ENCODE peak calls at places on chromosome 2, in eight cellular contexts. N is bronchial epithelial cell; X is IMR-90; W is glomerular endothelial cell; J is lower lobe of right lung; B is Caki2; R is activated CD8-positive, alpha-beta memory T cell treated with anti-CD3 and anti-CD28 coated beads for 24 hours; E is stimulated activated effector memory CD8-positive, alpha-beta T cell treated with anti-CD3 and anti-CD28 coated beads, Interleukin-12 subunit alpha, Interleukin-12 subunit beta, amount 100 ng/mL, for 72 hours. K is an unnamed sample.

GRCh38 chr2:240364582-240364960 is 70.9 kb upstream of the GPC1 start:
- DNase-seq in N (no peak), X (no peak), W (no peak), J (peak; percentile 38), B (no peak), R (no peak), E (no peak), K (no peak)

GRCh38 chr2:144834954-144835633 is 315.2 kb upstream of the ZEB2 start:
- DNase-seq in N (peak; percentile 34), X (peak; percentile 88), W (no peak), J (no peak), B (peak; percentile 66), R (no peak), E (no peak), K (peak; percentile 78)

GRCh38 chr2:66869076-66869475 is 434.2 kb downstream of the MEIS1 start:
- DNase-seq in N (peak; percentile 75), X (peak; percentile 96), W (no peak), J (no peak), B (no peak), R (no peak), E (no peak), K (no peak)

GRCh38 chr2:38685116-38685735 is 19.3 kb downstream of the GALM start:
- DNase-seq in N (peak; percentile 59), X (peak; percentile 41), W (no peak), J (no peak), B (peak; percentile 66), R (no peak), E (no peak), K (peak; percentile 77)

GRCh38 chr2:28902584-28902983 is 8.1 kb downstream of the WDR43 start:
- DNase-seq in N (no peak), X (no peak), W (no peak), J (no peak), B (no peak), R (no peak), E (no peak), K (no peak)

GRCh38 chr2:166593403-166593802 is 99.4 kb upstream of the SCN7A start:
- DNase-seq in N (peak; percentile 68), X (peak; percentile 96), W (no peak), J (no peak), B (no peak), R (no peak), E (no peak), K (no peak)

GRCh38 chr2:63553049-63553448 is 35.2 kb downstream of the WDPCP start:
- DNase-seq in N (peak; percentile 5), X (no peak), W (no peak), J (no peak), B (no peak), R (no peak), E (no peak), K (no peak)

GRCh38 chr2:168462543-168463045 is 6.5 kb downstream of the CERS6 start:
- DNase-seq in N (no peak), X (no peak), W (no peak), J (no peak), B (no peak), R (no peak), E (no peak), K (no peak)

GRCh38 chr2:240603846-240604245 is 17.3 kb downstream of the CAPN10 start:
- DNase-seq in N (no peak), X (no peak), W (no peak), J (no peak), B (no peak), R (no peak), E (no peak), K (no peak)

GRCh38 chr2:74379851-74380789 is at the start of gene DCTN1:
- DNase-seq in N (peak; percentile 56), X (peak; percentile 80), W (no peak), J (no peak), B (peak; percentile 19), R (peak; percentile 61), E (no peak), K (no peak)

GRCh38 chr2:29578084-29578598 is 343.2 kb downstream of the ALK start:
- DNase-seq in N (no peak), X (no peak), W (no peak), J (no peak), B (no peak), R (no peak), E (no peak), K (no peak)

GRCh38 chr2:49278141-49278540 is 123.8 kb upstream of the FSHR start:
- DNase-seq in N (no peak), X (no peak), W (no peak), J (no peak), B (no peak), R (no peak), E (no peak), K (no peak)

GRCh38 chr2:54895735-54896134 is 154.5 kb downstream of the RTN4 start:
- DNase-seq in N (no peak), X (peak; percentile 28), W (no peak), J (no peak), B (no peak), R (no peak), E (no peak), K (no peak)

GRCh38 chr2:101733257-101733993 is 35.9 kb downstream of the MAP4K4 start:
- DNase-seq in N (no peak), X (no peak), W (no peak), J (no peak), B (no peak), R (no peak), E (no peak), K (no peak)

GRCh38 chr2:85740193-85740592 is 13.6 kb upstream of the ATOH8 start:
- DNase-seq in N (no peak), X (no peak), W (no peak), J (no peak), B (no peak), R (no peak), E (no peak), K (no peak)

GRCh38 chr2:231353469-231353868 is 42.0 kb upstream of the B3GNT7 start:
- DNase-seq in N (no peak), X (no peak), W (no peak), J (no peak), B (no peak), R (no peak), E (no peak), K (no peak)